ENCODE peak calls at places on chromosomes 13 and 19, in ten cellular contexts. T is cardiac fibroblast; J is psoas muscle; Q is pancreas; P is upper lobe of right lung; X is left ventricle myocardium inferior; C is A673; V is colonic mucosa; H is CD8-positive, alpha-beta T cell; K is thoracic aorta. B is an unnamed sample.
A peak's percentile ranks its signal among the peaks of the same experiment; 100 is the strongest.

GRCh38 chr13:79212064-79212619 is 193.9 kb downstream of the RBM26 start:
- DNase-seq in T (no peak), J (no peak), Q (no peak), P (no peak), X (no peak), C (no peak), V (no peak), H (no peak), K (no peak), B (no peak)

GRCh38 chr13:44713793-44714469 is 137.8 kb upstream of the TSC22D1 start:
- DNase-seq in T (peak; percentile 94), J (no peak), Q (no peak), P (no peak), X (no peak), C (peak; percentile 36), V (no peak), H (no peak), K (peak; percentile 14), B (peak; percentile 93)

GRCh38 chr13:44040754-44041100 is 161.0 kb downstream of the LACC1 start:
- DNase-seq in T (peak; percentile 18), J (no peak), Q (no peak), P (no peak), X (no peak), C (no peak), V (no peak), H (no peak), K (no peak), B (no peak)

GRCh38 chr13:49836516-49836915 is 44.0 kb upstream of the KPNA3 start:
- DNase-seq in T (no peak), J (no peak), Q (peak; percentile 42), P (no peak), X (no peak), C (no peak), V (no peak), H (no peak), K (no peak), B (peak; percentile 57)

GRCh38 chr19:3670796-3671679 is 29.2 kb downstream of the PIP5K1C start:
- DNase-seq in T (peak; percentile 87), J (peak; percentile 85), Q (peak; percentile 74), P (peak; percentile 75), X (peak; percentile 86), C (no peak), V (peak; percentile 51), H (peak; percentile 32), K (peak; percentile 74), B (no peak)

GRCh38 chr19:48815870-48816501 is 5.2 kb upstream of the BCAT2 start:
- DNase-seq in T (no peak), J (no peak), Q (no peak), P (no peak), X (no peak), C (no peak), V (no peak), H (no peak), K (no peak), B (peak; percentile 24)

GRCh38 chr13:26324867-26325266 is 70.9 kb downstream of the CDK8 start:
- DNase-seq in T (no peak), J (no peak), Q (no peak), P (no peak), X (no peak), C (no peak), V (no peak), H (no peak), K (no peak), B (no peak)

GRCh38 chr19:23528376-23528775 is 133.1 kb upstream of the ZNF91 start:
- DNase-seq in T (no peak), J (no peak), Q (no peak), P (no peak), X (no peak), C (no peak), V (no peak), H (no peak), K (no peak), B (peak; percentile 82)

GRCh38 chr19:31054430-31054829 is 294.8 kb downstream of the TSHZ3 start:
- DNase-seq in T (peak; percentile 74), J (no peak), Q (no peak), P (no peak), X (peak; percentile 28), C (peak; percentile 79), V (peak; percentile 35), H (peak; percentile 13), K (no peak), B (peak; percentile 73)

GRCh38 chr13:106685142-106685541 is 117.2 kb upstream of the ARGLU1 start:
- DNase-seq in T (no peak), J (no peak), Q (no peak), P (no peak), X (no peak), C (no peak), V (no peak), H (no peak), K (no peak), B (no peak)

DNA sequence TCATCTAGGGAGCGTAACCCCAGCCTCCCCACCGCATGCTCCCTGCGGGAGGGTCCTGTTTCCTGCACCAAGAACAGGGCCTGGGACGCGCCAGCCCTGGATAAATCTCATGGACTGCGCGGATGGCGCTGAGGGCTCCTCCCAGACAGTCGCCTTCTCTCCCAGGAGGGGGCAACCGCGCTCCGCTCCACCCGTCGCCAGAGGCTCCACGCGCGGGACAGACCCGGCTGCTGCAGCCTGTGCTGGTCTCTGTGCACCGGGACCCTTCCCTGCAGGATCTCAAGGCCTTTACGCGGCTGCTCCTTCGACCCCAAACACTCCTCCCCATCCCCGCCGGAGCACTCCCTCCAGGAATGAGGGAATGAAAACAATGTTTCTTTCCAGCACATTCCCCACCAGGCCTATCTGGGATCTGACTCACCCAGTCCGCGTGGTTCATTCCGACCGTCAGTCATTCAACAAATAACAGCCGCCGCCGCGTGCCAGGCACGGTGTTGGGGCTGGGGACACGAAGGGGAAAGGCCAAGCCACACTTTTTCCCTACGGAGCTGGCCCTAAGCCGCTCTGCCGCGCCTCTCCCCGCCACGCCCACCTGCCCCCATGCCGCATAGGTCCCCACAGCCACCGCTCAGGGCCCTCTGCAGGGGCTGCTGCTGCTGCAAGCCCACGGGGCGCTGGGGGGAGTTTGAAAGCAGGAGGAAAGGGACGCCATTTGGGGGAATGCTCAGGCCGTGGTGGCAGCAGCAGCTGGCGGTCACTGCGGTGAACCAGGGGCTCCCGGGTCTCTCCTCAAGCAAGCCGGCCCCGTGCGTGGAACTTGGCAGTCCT is 6.0 kb downstream of the PNMA8B start:
- DNase-seq in T (peak; percentile 71), J (peak; percentile 69), Q (peak; percentile 69), P (peak; percentile 80), X (peak; percentile 55), C (no peak), V (no peak), H (no peak), K (peak; percentile 57), B (peak; percentile 29)
- TF ChIP-seq CTCF in T (peak; percentile 41), J (no peak), Q (peak; percentile 10), P (peak; percentile 39), X (peak; percentile 50), C (peak; percentile 33), V (no peak), H (no peak), K (no peak), B (peak; percentile 11)

DNA sequence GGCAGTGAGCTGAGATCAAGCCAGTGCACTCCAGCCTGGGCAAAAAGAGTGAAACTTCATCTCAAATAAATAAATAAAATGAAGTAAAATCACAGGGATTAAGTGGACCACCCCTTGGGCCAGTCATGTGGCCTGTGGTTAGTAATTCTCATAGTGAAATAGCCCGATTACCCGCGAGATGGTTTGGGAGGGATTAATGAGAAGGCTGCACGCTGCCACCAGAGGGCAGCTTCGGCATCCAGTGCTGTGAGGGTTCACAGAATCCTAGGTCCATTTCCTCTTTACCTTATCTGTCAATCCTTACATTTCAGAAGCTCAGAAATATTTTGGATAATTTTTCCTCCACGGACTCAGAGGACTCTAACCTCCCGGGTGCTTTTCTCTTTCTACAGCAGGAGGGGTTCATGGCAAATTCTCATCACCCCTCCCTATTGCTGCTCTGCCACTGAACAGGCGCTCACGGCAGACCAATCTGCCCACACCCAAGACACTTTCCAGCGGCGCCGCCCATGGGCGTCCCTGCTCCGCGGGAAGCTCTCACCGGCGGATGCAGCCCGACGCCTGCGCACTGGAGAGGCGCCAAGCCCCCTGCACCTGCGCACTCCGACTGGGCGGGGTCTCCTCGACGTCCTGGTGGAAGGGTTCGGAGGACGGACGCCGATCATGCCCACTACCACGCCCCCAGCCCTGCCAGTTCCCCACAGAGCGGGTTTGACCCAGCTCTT is 11.0 kb downstream of the ZNF835 start:
- DNase-seq in T (no peak), J (no peak), Q (peak; percentile 70), P (no peak), X (peak; percentile 27), C (peak; percentile 47), V (no peak), H (no peak), K (no peak), B (no peak)
- H3K4me3 ChIP-seq in T (no peak overlapping the region), J (no peak overlapping the region), Q (no peak overlapping the region), P (no peak overlapping the region), X (peak overlapping the region; percentile 48), C (no peak overlapping the region), V (no peak overlapping the region), H (no peak overlapping the region), K (peak overlapping the region; percentile 49), B (no peak overlapping the region)

DNA sequence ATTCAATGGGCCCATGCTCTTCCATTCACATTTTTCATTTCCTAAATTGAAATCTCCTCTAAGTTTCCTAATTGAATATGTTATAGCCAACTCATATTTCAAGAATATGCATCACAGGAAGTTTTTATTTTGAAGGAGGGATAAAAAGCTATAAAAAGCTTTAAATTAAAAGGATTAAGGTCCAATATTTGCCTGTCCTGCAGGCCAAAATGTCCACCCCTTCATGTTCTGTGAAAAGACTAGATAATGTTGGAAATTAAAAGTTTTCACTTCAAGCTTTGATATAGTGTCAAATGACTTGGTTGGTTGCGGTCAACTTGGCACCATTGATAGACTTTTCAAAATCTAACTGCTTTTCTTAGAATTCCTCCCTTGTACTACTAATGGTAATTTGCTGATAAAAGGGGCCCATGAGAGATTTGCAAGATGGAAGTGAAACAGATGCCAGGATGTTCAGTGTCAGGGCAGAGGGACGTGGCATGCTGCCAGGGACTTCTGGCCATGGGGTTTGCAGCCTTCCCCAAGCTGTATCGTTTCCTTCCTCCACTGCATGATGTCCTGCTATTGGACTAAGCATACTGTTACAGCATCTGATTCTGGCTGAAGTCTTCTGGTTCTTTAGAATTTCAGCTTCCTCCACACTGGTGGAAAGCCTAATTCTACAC is 547.3 kb upstream of the MIR17HG start:
- DNase-seq in T (peak; percentile 91), J (peak; percentile 71), Q (no peak), P (peak; percentile 65), X (peak; percentile 77), C (peak; percentile 47), V (peak; percentile 18), H (no peak), K (no peak), B (no peak)
- TF ChIP-seq CTCF in T (no peak), J (no peak), Q (no peak), P (no peak), X (no peak), C (no peak), V (no peak), H (no peak), K (no peak), B (no peak)

DNA sequence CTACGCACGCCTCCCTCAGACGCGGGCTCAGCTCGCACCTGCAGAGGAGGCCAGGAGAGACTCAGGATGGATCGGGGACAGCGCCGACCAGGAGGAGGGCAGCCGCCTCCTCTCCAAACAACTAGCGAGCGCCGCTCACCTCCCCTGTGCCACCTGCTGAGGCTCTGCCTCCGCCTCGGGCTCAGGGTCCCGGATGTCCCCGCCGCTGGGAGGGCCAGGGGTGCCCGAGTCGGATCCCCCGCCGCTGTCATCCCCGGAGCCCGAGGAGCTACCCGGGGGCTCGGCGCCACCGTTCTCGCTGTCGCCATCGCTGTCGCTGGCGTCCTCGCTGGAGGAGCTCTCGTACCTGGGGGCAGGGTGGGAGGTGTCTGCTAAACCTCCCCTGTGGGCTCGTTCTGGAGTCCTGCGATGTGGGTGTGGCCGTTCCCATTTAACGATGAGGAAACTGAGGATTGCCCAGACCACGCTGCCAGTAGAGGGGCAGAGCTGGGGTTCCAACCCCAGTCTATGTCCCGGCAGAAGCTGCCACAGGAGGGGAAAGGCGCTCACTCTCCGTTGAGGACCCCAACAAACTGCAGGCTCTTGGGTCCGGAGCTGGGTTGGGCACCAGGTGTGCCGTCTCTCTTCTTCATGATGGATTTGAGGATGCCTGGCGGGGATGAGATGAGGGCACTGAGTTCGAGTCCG is 9.1 kb downstream of the KANK3 start:
- DNase-seq in T (no peak), J (peak; percentile 46), Q (peak; percentile 70), P (no peak), X (no peak), C (no peak), V (no peak), H (no peak), K (no peak), B (no peak)
- H3K4me3 ChIP-seq in T (no peak overlapping the region), J (peak overlapping the region; percentile 54), Q (peak overlapping the region; percentile 41), P (no peak overlapping the region), X (peak overlapping the region; percentile 53), C (peak overlapping the region; percentile 4), V (peak overlapping the region; percentile 29), H (no peak overlapping the region), K (no peak overlapping the region), B (peak overlapping the region; percentile 21)